ENCODE peak calls at places on chromosome 15, in six cellular contexts. One of them, this sample, is unnamed.

GRCh38 chr15:39787479-39787878 is 4.8 kb upstream of the FSIP1 start:
- DNase-seq in NCI-H69: peak
- DNase-seq in stimulated activated naive CD8-positive, alpha-beta T cell treated with anti-CD3 and anti-CD28 coated beads, Interleukin-15, Interleukin-2, amounts not matched to agents 100 U/mL and 50 U/mL, for 24 hours: no peak
- DNase-seq in naive thymus-derived CD8-positive, alpha-beta T cell: no peak
- DNase-seq in NB4: no peak
- DNase-seq in activated T-cell treated with anti-CD3 and anti-CD28 coated beads for 1 hour: no peak
- DNase-seq in this sample: no peak

GRCh38 chr15:45157974-45158373 is 28.2 kb downstream of the DUOX1 start:
- DNase-seq in activated T-cell treated with anti-CD3 and anti-CD28 coated beads for 1 hour: no peak
- DNase-seq in stimulated activated naive CD8-positive, alpha-beta T cell treated with anti-CD3 and anti-CD28 coated beads, Interleukin-15, Interleukin-2, amounts not matched to agents 100 U/mL and 50 U/mL, for 24 hours: no peak
- DNase-seq in NCI-H69: peak
- DNase-seq in NB4: peak
- DNase-seq in naive thymus-derived CD8-positive, alpha-beta T cell: no peak
- DNase-seq in this sample: no peak

GRCh38 chr15:80695911-80696651 is 971 bp downstream of the ABHD17C start:
- DNase-seq in NB4: no peak
- DNase-seq in activated T-cell treated with anti-CD3 and anti-CD28 coated beads for 1 hour: no peak
- DNase-seq in NCI-H69: peak
- DNase-seq in stimulated activated naive CD8-positive, alpha-beta T cell treated with anti-CD3 and anti-CD28 coated beads, Interleukin-15, Interleukin-2, amounts not matched to agents 100 U/mL and 50 U/mL, for 24 hours: peak
- DNase-seq in naive thymus-derived CD8-positive, alpha-beta T cell: no peak
- DNase-seq in this sample: peak

GRCh38 chr15:64490598-64491259 is 30.4 kb downstream of the ZNF609 start:
- DNase-seq in naive thymus-derived CD8-positive, alpha-beta T cell: no peak
- DNase-seq in NB4: no peak
- DNase-seq in activated T-cell treated with anti-CD3 and anti-CD28 coated beads for 1 hour: no peak
- DNase-seq in NCI-H69: no peak
- DNase-seq in stimulated activated naive CD8-positive, alpha-beta T cell treated with anti-CD3 and anti-CD28 coated beads, Interleukin-15, Interleukin-2, amounts not matched to agents 100 U/mL and 50 U/mL, for 24 hours: no peak
- DNase-seq in this sample: no peak

GRCh38 chr15:98420837-98421236 is 227.5 kb upstream of the IGF1R start:
- DNase-seq in NB4: no peak
- DNase-seq in stimulated activated naive CD8-positive, alpha-beta T cell treated with anti-CD3 and anti-CD28 coated beads, Interleukin-15, Interleukin-2, amounts not matched to agents 100 U/mL and 50 U/mL, for 24 hours: no peak
- DNase-seq in naive thymus-derived CD8-positive, alpha-beta T cell: no peak
- DNase-seq in NCI-H69: no peak
- DNase-seq in activated T-cell treated with anti-CD3 and anti-CD28 coated beads for 1 hour: no peak
- DNase-seq in this sample: no peak

GRCh38 chr15:78322243-78322642 is 17.9 kb upstream of the CRABP1 start:
- DNase-seq in NCI-H69: peak
- DNase-seq in naive thymus-derived CD8-positive, alpha-beta T cell: no peak
- DNase-seq in stimulated activated naive CD8-positive, alpha-beta T cell treated with anti-CD3 and anti-CD28 coated beads, Interleukin-15, Interleukin-2, amounts not matched to agents 100 U/mL and 50 U/mL, for 24 hours: no peak
- DNase-seq in NB4: no peak
- DNase-seq in activated T-cell treated with anti-CD3 and anti-CD28 coated beads for 1 hour: no peak
- DNase-seq in this sample: no peak

GRCh38 chr15:51051776-51052175 is 42.9 kb downstream of the TNFAIP8L3 start:
- DNase-seq in NCI-H69: peak
- DNase-seq in naive thymus-derived CD8-positive, alpha-beta T cell: no peak
- DNase-seq in stimulated activated naive CD8-positive, alpha-beta T cell treated with anti-CD3 and anti-CD28 coated beads, Interleukin-15, Interleukin-2, amounts not matched to agents 100 U/mL and 50 U/mL, for 24 hours: no peak
- DNase-seq in NB4: no peak
- DNase-seq in activated T-cell treated with anti-CD3 and anti-CD28 coated beads for 1 hour: no peak
- DNase-seq in this sample: no peak

GRCh38 chr15:60631620-60632019 is 152.7 kb upstream of the ICE2 start:
- DNase-seq in stimulated activated naive CD8-positive, alpha-beta T cell treated with anti-CD3 and anti-CD28 coated beads, Interleukin-15, Interleukin-2, amounts not matched to agents 100 U/mL and 50 U/mL, for 24 hours: no peak
- DNase-seq in naive thymus-derived CD8-positive, alpha-beta T cell: no peak
- DNase-seq in activated T-cell treated with anti-CD3 and anti-CD28 coated beads for 1 hour: no peak
- DNase-seq in NCI-H69: no peak
- DNase-seq in NB4: no peak
- DNase-seq in this sample: no peak

GRCh38 chr15:83446904-83447708 is at the start of gene SH3GL3:
- DNase-seq in activated T-cell treated with anti-CD3 and anti-CD28 coated beads for 1 hour: peak
- DNase-seq in NCI-H69: peak
- DNase-seq in naive thymus-derived CD8-positive, alpha-beta T cell: peak
- DNase-seq in NB4: no peak
- DNase-seq in stimulated activated naive CD8-positive, alpha-beta T cell treated with anti-CD3 and anti-CD28 coated beads, Interleukin-15, Interleukin-2, amounts not matched to agents 100 U/mL and 50 U/mL, for 24 hours: peak
- DNase-seq in this sample: peak

GRCh38 chr15:59931642-59932296 is 72.3 kb upstream of the FOXB1 start:
- DNase-seq in naive thymus-derived CD8-positive, alpha-beta T cell: no peak
- DNase-seq in activated T-cell treated with anti-CD3 and anti-CD28 coated beads for 1 hour: no peak
- DNase-seq in stimulated activated naive CD8-positive, alpha-beta T cell treated with anti-CD3 and anti-CD28 coated beads, Interleukin-15, Interleukin-2, amounts not matched to agents 100 U/mL and 50 U/mL, for 24 hours: no peak
- DNase-seq in NCI-H69: peak
- DNase-seq in NB4: no peak
- DNase-seq in this sample: no peak

GRCh38 chr15:81239190-81239589 is 42.5 kb downstream of the IL16 start:
- DNase-seq in naive thymus-derived CD8-positive, alpha-beta T cell: no peak
- DNase-seq in NB4: no peak
- DNase-seq in NCI-H69: no peak
- DNase-seq in stimulated activated naive CD8-positive, alpha-beta T cell treated with anti-CD3 and anti-CD28 coated beads, Interleukin-15, Interleukin-2, amounts not matched to agents 100 U/mL and 50 U/mL, for 24 hours: no peak
- DNase-seq in activated T-cell treated with anti-CD3 and anti-CD28 coated beads for 1 hour: no peak
- DNase-seq in this sample: no peak

GRCh38 chr15:58201536-58201935 is 63.4 kb downstream of the AQP9 start:
- DNase-seq in NB4: no peak
- DNase-seq in naive thymus-derived CD8-positive, alpha-beta T cell: no peak
- DNase-seq in NCI-H69: no peak
- DNase-seq in activated T-cell treated with anti-CD3 and anti-CD28 coated beads for 1 hour: no peak
- DNase-seq in stimulated activated naive CD8-positive, alpha-beta T cell treated with anti-CD3 and anti-CD28 coated beads, Interleukin-15, Interleukin-2, amounts not matched to agents 100 U/mL and 50 U/mL, for 24 hours: no peak
- DNase-seq in this sample: no peak

GRCh38 chr15:91861223-91861622 is 7.7 kb downstream of the SLCO3A1 start:
- DNase-seq in NB4: peak
- DNase-seq in naive thymus-derived CD8-positive, alpha-beta T cell: no peak
- DNase-seq in NCI-H69: no peak
- DNase-seq in stimulated activated naive CD8-positive, alpha-beta T cell treated with anti-CD3 and anti-CD28 coated beads, Interleukin-15, Interleukin-2, amounts not matched to agents 100 U/mL and 50 U/mL, for 24 hours: no peak
- DNase-seq in activated T-cell treated with anti-CD3 and anti-CD28 coated beads for 1 hour: no peak
- DNase-seq in this sample: no peak

GRCh38 chr15:41940441-41940857 is 31.9 kb downstream of the EHD4 start:
- DNase-seq in NCI-H69: no peak
- DNase-seq in activated T-cell treated with anti-CD3 and anti-CD28 coated beads for 1 hour: no peak
- DNase-seq in stimulated activated naive CD8-positive, alpha-beta T cell treated with anti-CD3 and anti-CD28 coated beads, Interleukin-15, Interleukin-2, amounts not matched to agents 100 U/mL and 50 U/mL, for 24 hours: peak
- DNase-seq in naive thymus-derived CD8-positive, alpha-beta T cell: no peak
- DNase-seq in NB4: no peak
- DNase-seq in this sample: peak

GRCh38 chr15:101010781-101011180 is 91.6 kb downstream of the LRRK1 start:
- DNase-seq in naive thymus-derived CD8-positive, alpha-beta T cell: no peak
- DNase-seq in NB4: no peak
- DNase-seq in stimulated activated naive CD8-positive, alpha-beta T cell treated with anti-CD3 and anti-CD28 coated beads, Interleukin-15, Interleukin-2, amounts not matched to agents 100 U/mL and 50 U/mL, for 24 hours: no peak
- DNase-seq in activated T-cell treated with anti-CD3 and anti-CD28 coated beads for 1 hour: no peak
- DNase-seq in NCI-H69: no peak
- DNase-seq in this sample: no peak

GRCh38 chr15:79994651-79995050 is 23.7 kb upstream of the BCL2A1 start:
- DNase-seq in NB4: no peak
- DNase-seq in stimulated activated naive CD8-positive, alpha-beta T cell treated with anti-CD3 and anti-CD28 coated beads, Interleukin-15, Interleukin-2, amounts not matched to agents 100 U/mL and 50 U/mL, for 24 hours: no peak
- DNase-seq in NCI-H69: no peak
- DNase-seq in activated T-cell treated with anti-CD3 and anti-CD28 coated beads for 1 hour: no peak
- DNase-seq in naive thymus-derived CD8-positive, alpha-beta T cell: no peak
- DNase-seq in this sample: no peak